ENCODE peak calls at places on chromosomes 6 and 20, in seven cellular contexts. One of them, this sample, is unnamed.

GRCh38 chr6:127381384-127381783 is 38.0 kb upstream of the ECHDC1 start:
- DNase-seq in sigmoid colon: no peak
- DNase-seq in endothelial cell of umbilical vein: no peak
- DNase-seq in breast epithelium: no peak
- DNase-seq in transverse colon: no peak
- DNase-seq in GM23338: no peak
- DNase-seq in SK-N-SH: no peak
- DNase-seq in this sample: no peak

GRCh38 chr6:155245871-155246270 is 17.9 kb upstream of the CLDN20 start:
- DNase-seq in sigmoid colon: no peak
- DNase-seq in SK-N-SH: no peak
- DNase-seq in GM23338: no peak
- DNase-seq in transverse colon: no peak
- DNase-seq in breast epithelium: no peak
- DNase-seq in endothelial cell of umbilical vein: no peak
- DNase-seq in this sample: no peak

GRCh38 chr6:119060255-119060907 is 18.1 kb downstream of the FAM184A start:
- DNase-seq in breast epithelium: no peak
- DNase-seq in SK-N-SH: no peak
- DNase-seq in transverse colon: no peak
- DNase-seq in GM23338: no peak
- DNase-seq in sigmoid colon: no peak
- DNase-seq in endothelial cell of umbilical vein: no peak
- DNase-seq in this sample: no peak

GRCh38 chr6:5497896-5498578 is 236.7 kb downstream of the FARS2 start:
- DNase-seq in sigmoid colon: no peak
- DNase-seq in transverse colon: no peak
- DNase-seq in GM23338: no peak
- DNase-seq in SK-N-SH: peak
- DNase-seq in breast epithelium: no peak
- DNase-seq in endothelial cell of umbilical vein: peak
- DNase-seq in this sample: no peak

GRCh38 chr6:160048471-160048870 is 73.1 kb upstream of the SLC22A1 start:
- DNase-seq in transverse colon: no peak
- DNase-seq in GM23338: no peak
- DNase-seq in sigmoid colon: no peak
- DNase-seq in breast epithelium: no peak
- DNase-seq in endothelial cell of umbilical vein: no peak
- DNase-seq in SK-N-SH: no peak
- DNase-seq in this sample: no peak

GRCh38 chr6:121826156-121826810 is 390.8 kb downstream of the GJA1 start:
- DNase-seq in SK-N-SH: no peak
- DNase-seq in breast epithelium: no peak
- DNase-seq in GM23338: no peak
- DNase-seq in transverse colon: no peak
- DNase-seq in endothelial cell of umbilical vein: peak
- DNase-seq in sigmoid colon: no peak
- DNase-seq in this sample: no peak

GRCh38 chr6:52399511-52400315 is 20.4 kb upstream of the EFHC1 start:
- DNase-seq in transverse colon: peak
- DNase-seq in sigmoid colon: no peak
- DNase-seq in breast epithelium: no peak
- DNase-seq in SK-N-SH: peak
- DNase-seq in GM23338: peak
- DNase-seq in endothelial cell of umbilical vein: peak
- DNase-seq in this sample: no peak

GRCh38 chr20:47795214-47795667 is 10.0 kb upstream of the SULF2 start:
- DNase-seq in transverse colon: no peak
- DNase-seq in SK-N-SH: no peak
- DNase-seq in endothelial cell of umbilical vein: no peak
- DNase-seq in breast epithelium: peak
- DNase-seq in GM23338: no peak
- DNase-seq in sigmoid colon: no peak
- DNase-seq in this sample: no peak

GRCh38 chr6:85705220-85705619 is 62.5 kb upstream of the SYNCRIP start:
- DNase-seq in GM23338: no peak
- DNase-seq in transverse colon: no peak
- DNase-seq in endothelial cell of umbilical vein: no peak
- DNase-seq in SK-N-SH: no peak
- DNase-seq in breast epithelium: no peak
- DNase-seq in sigmoid colon: no peak
- DNase-seq in this sample: no peak

DNA sequence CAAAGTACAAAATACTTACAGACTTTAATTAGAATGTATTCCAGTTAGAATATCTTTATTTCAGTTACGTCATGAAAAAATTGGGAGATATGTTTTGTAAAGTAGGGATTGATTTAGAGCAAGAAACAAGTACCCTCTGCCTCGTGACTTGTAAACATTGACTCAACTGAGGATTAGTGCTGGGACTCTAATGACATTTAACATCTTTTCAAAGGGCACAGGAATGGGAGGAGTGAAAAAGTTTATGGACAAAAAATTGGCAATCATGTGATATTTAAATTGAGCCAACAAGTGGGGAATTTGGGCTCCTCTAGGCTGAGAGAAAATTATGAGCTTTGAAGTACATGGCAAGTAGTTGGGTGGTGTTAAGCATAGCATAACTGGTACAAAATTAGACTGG is 25.3 kb downstream of the NKX2-4 start:
- DNase-seq in transverse colon: no peak
- DNase-seq in sigmoid colon: no peak
- DNase-seq in endothelial cell of umbilical vein: no peak
- DNase-seq in breast epithelium: no peak
- DNase-seq in SK-N-SH: no peak
- DNase-seq in GM23338: no peak
- DNase-seq in this sample: no peak
- TF ChIP-seq POLR2AphosphoS5 in transverse colon: no peak
- TF ChIP-seq POLR2AphosphoS5 in sigmoid colon: no peak
- TF ChIP-seq POLR2AphosphoS5 in endothelial cell of umbilical vein: no peak
- TF ChIP-seq POLR2AphosphoS5 in breast epithelium: no peak
- TF ChIP-seq POLR2AphosphoS5 in SK-N-SH: no peak
- TF ChIP-seq POLR2AphosphoS5 in GM23338: no peak
- TF ChIP-seq POLR2AphosphoS5 in this sample: no peak

DNA sequence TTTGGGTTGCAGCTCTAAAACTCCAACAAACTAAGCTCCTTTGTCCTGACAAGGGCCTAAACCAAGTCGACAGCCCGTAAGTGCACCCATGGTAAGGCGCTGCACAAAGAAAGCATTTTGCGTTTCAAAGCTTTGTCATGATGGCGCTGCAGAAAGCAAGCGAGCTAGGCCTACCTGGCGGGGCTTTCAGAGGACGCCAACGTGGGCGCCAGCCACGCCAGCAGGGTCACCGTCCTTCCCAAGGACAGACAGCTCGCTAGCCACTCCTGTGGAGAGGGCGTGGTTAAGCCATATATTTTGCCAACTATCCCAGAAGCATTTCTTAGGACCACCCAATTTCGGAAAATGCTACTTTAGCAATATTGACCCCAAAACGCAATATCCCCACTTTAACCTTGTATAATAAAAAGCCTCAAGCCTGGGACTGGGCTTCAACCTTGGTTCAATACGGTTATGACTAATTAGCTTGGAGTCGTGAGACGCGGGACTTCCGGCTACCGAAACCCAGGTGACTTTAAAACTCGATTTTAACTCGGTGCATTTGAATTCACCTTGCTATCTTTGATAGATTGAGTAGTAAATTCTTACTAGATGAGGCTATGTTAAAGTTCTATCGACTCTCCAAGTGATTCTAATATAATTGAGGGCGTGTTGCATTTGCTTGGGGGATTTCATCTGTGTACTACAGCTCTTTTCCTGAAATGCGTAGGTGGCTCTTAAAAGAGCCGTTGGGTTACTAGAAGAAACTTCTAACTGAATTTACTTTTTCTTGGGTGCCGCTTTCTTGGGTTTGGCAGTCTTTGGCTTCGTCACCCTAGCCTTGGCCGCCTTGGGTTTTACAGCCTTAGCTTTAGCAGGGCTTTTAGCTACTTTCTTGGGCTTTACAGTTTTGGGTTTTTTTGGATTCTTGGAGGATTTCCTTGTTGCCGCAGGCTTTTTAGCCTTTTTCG is 54.0 kb downstream of the TRIM38 start:
- DNase-seq in GM23338: no peak
- DNase-seq in transverse colon: no peak
- DNase-seq in SK-N-SH: no peak
- DNase-seq in breast epithelium: no peak
- DNase-seq in endothelial cell of umbilical vein: peak
- DNase-seq in sigmoid colon: no peak
- DNase-seq in this sample: no peak
- H3K4me3 ChIP-seq in GM23338: no peak
- H3K4me3 ChIP-seq in transverse colon: peak
- H3K4me3 ChIP-seq in SK-N-SH: no peak
- H3K4me3 ChIP-seq in breast epithelium: peak
- H3K4me3 ChIP-seq in endothelial cell of umbilical vein: peak
- H3K4me3 ChIP-seq in sigmoid colon: peak
- H3K4me3 ChIP-seq in this sample: no peak

DNA sequence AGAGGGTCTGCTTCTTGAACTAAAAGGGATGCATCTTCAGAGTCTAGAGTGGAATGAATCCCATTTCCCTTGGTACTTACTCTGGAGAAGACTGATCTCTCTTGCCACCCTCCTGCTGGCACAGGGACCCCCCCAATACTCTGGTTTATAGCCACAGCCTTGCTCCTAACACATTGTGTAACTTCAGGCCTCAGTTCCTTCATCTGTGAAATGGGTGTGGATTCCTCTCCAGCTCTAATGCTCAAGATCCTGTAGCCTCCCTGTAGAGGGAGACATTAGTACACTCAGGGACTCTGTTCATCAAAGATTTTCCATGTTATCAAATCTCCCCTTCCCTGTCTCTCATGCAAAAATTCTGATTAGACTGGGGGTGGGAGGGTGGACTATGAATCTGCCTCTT is 315.7 kb upstream of the MOCS1 start:
- DNase-seq in sigmoid colon: no peak
- DNase-seq in SK-N-SH: no peak
- DNase-seq in breast epithelium: no peak
- DNase-seq in transverse colon: no peak
- DNase-seq in GM23338: no peak
- DNase-seq in endothelial cell of umbilical vein: no peak
- DNase-seq in this sample: no peak
- TF ChIP-seq CTCF in sigmoid colon: no peak
- TF ChIP-seq CTCF in SK-N-SH: no peak
- TF ChIP-seq CTCF in breast epithelium: no peak
- TF ChIP-seq CTCF in transverse colon: no peak
- TF ChIP-seq CTCF in GM23338: no peak
- TF ChIP-seq CTCF in endothelial cell of umbilical vein: no peak
- TF ChIP-seq CTCF in this sample: no peak

GRCh38 chr6:161651949-161652348 is 378.1 kb upstream of the AGPAT4 start:
- DNase-seq in transverse colon: no peak
- DNase-seq in SK-N-SH: no peak
- DNase-seq in breast epithelium: no peak
- DNase-seq in sigmoid colon: no peak
- DNase-seq in GM23338: no peak
- DNase-seq in endothelial cell of umbilical vein: no peak
- DNase-seq in this sample: no peak
- TF ChIP-seq POLR2AphosphoS5 in transverse colon: no peak
- TF ChIP-seq POLR2AphosphoS5 in SK-N-SH: no peak
- TF ChIP-seq POLR2AphosphoS5 in breast epithelium: no peak
- TF ChIP-seq POLR2AphosphoS5 in sigmoid colon: no peak
- TF ChIP-seq POLR2AphosphoS5 in GM23338: no peak
- TF ChIP-seq POLR2AphosphoS5 in endothelial cell of umbilical vein: no peak
- TF ChIP-seq POLR2AphosphoS5 in this sample: no peak

GRCh38 chr6:53799340-53799739 is 4.5 kb downstream of the LRRC1 start:
- DNase-seq in GM23338: no peak
- DNase-seq in breast epithelium: no peak
- DNase-seq in sigmoid colon: no peak
- DNase-seq in transverse colon: no peak
- DNase-seq in endothelial cell of umbilical vein: no peak
- DNase-seq in SK-N-SH: no peak
- DNase-seq in this sample: no peak
- H3K4me3 ChIP-seq in GM23338: no peak
- H3K4me3 ChIP-seq in breast epithelium: no peak
- H3K4me3 ChIP-seq in sigmoid colon: no peak
- H3K4me3 ChIP-seq in transverse colon: no peak
- H3K4me3 ChIP-seq in endothelial cell of umbilical vein: no peak
- H3K4me3 ChIP-seq in SK-N-SH: no peak
- H3K4me3 ChIP-seq in this sample: no peak

GRCh38 chr20:6055981-6056569 is 2.2 kb upstream of the LRRN4 start:
- DNase-seq in SK-N-SH: no peak
- DNase-seq in GM23338: peak
- DNase-seq in sigmoid colon: no peak
- DNase-seq in transverse colon: no peak
- DNase-seq in endothelial cell of umbilical vein: no peak
- DNase-seq in breast epithelium: no peak
- DNase-seq in this sample: no peak
- TF ChIP-seq CTCF in SK-N-SH: no peak
- TF ChIP-seq CTCF in GM23338: no peak
- TF ChIP-seq CTCF in sigmoid colon: no peak
- TF ChIP-seq CTCF in transverse colon: no peak
- TF ChIP-seq CTCF in endothelial cell of umbilical vein: no peak
- TF ChIP-seq CTCF in breast epithelium: no peak
- TF ChIP-seq CTCF in this sample: no peak

GRCh38 chr6:44072959-44073611 is 54.2 kb downstream of the MRPL14 start:
- DNase-seq in GM23338: peak
- DNase-seq in sigmoid colon: peak
- DNase-seq in transverse colon: peak
- DNase-seq in SK-N-SH: peak
- DNase-seq in endothelial cell of umbilical vein: peak
- DNase-seq in breast epithelium: peak
- DNase-seq in this sample: peak
- TF ChIP-seq POLR2AphosphoS5 in GM23338: peak
- TF ChIP-seq POLR2AphosphoS5 in sigmoid colon: no peak
- TF ChIP-seq POLR2AphosphoS5 in transverse colon: peak
- TF ChIP-seq POLR2AphosphoS5 in SK-N-SH: no peak
- TF ChIP-seq POLR2AphosphoS5 in endothelial cell of umbilical vein: peak
- TF ChIP-seq POLR2AphosphoS5 in breast epithelium: peak
- TF ChIP-seq POLR2AphosphoS5 in this sample: no peak

GRCh38 chr6:170296746-170297576 is 6.1 kb upstream of the DLL1 start:
- DNase-seq in endothelial cell of umbilical vein: no peak
- DNase-seq in GM23338: peak
- DNase-seq in breast epithelium: no peak
- DNase-seq in sigmoid colon: no peak
- DNase-seq in SK-N-SH: peak
- DNase-seq in transverse colon: no peak
- DNase-seq in this sample: no peak
- H3K4me3 ChIP-seq in endothelial cell of umbilical vein: no peak
- H3K4me3 ChIP-seq in GM23338: peak
- H3K4me3 ChIP-seq in breast epithelium: peak
- H3K4me3 ChIP-seq in sigmoid colon: no peak
- H3K4me3 ChIP-seq in SK-N-SH: no peak
- H3K4me3 ChIP-seq in transverse colon: peak
- H3K4me3 ChIP-seq in this sample: no peak